ENCODE peak calls at places on chromosomes 11 and 22, in five cellular contexts. N is iris pigment epithelial cell; D is heart right ventricle; A is effector memory CD8-positive, alpha-beta T cell; C is GM12865. V is an unnamed sample.

GRCh38 chr11:65169164-65169641 is 830 bp upstream of the SPDYC start:
- DNase-seq in N (peak; percentile 52), D (no peak), A (no peak), C (no peak), V (peak; percentile 81)

GRCh38 chr11:117998664-117999353 is 12.6 kb downstream of the IL10RA start:
- DNase-seq in N (no peak), D (no peak), A (no peak), C (no peak), V (no peak)

GRCh38 chr11:1041936-1042608 is 5.6 kb upstream of the MUC6 start:
- DNase-seq in N (no peak), D (peak; percentile 18), A (no peak), C (no peak), V (no peak)

GRCh38 chr11:23406131-23406819 is 546.0 kb upstream of the CCDC179 start:
- DNase-seq in N (no peak), D (no peak), A (no peak), C (no peak), V (no peak)

GRCh38 chr11:83456075-83456474 is 169.9 kb upstream of the CCDC90B start:
- DNase-seq in N (no peak), D (no peak), A (no peak), C (no peak), V (no peak)

GRCh38 chr11:7604331-7604973 is 68.8 kb downstream of the CYB5R2 start:
- DNase-seq in N (peak; percentile 6), D (no peak), A (no peak), C (no peak), V (peak; percentile 39)

GRCh38 chr22:46085831-46086576 is 64.3 kb upstream of the PPARA start:
- DNase-seq in N (no peak), D (peak; percentile 78), A (no peak), C (no peak), V (peak; percentile 30)

GRCh38 chr11:19200410-19201201 is 1.2 kb downstream of the CSRP3 start:
- DNase-seq in N (peak; percentile 76), D (no peak), A (no peak), C (no peak), V (peak; percentile 55)

GRCh38 chr11:95674669-95675358 is 114.8 kb downstream of the FAM76B start:
- DNase-seq in N (no peak), D (no peak), A (no peak), C (no peak), V (no peak)

GRCh38 chr11:48081151-48082010 is 101.0 kb downstream of the PTPRJ start:
- DNase-seq in N (peak; percentile 86), D (peak; percentile 69), A (no peak), C (no peak), V (peak; percentile 75)

GRCh38 chr22:44436656-44437492 is 61.2 kb downstream of the RTL6 start:
- DNase-seq in N (no peak), D (no peak), A (no peak), C (no peak), V (no peak)

GRCh38 chr11:77397631-77398030 is 76.3 kb downstream of the PAK1 start:
- DNase-seq in N (no peak), D (no peak), A (no peak), C (no peak), V (no peak)

GRCh38 chr11:81578571-81578970 is 1155.1 kb downstream of the FAM181B start:
- DNase-seq in N (no peak), D (no peak), A (no peak), C (no peak), V (no peak)

GRCh38 chr22:36267896-36268485 is 15.1 kb downstream of the APOL1 start:
- DNase-seq in N (no peak), D (no peak), A (no peak), C (no peak), V (no peak)

GRCh38 chr22:31095637-31096249 is 11.6 kb downstream of the SELENOM start:
- DNase-seq in N (no peak), D (no peak), A (no peak), C (no peak), V (no peak)

GRCh38 chr22:50104149-50104548 is 14.3 kb downstream of the MOV10L1 start:
- DNase-seq in N (no peak), D (no peak), A (no peak), C (peak; percentile 17), V (no peak)

GRCh38 chr11:33721291-33721840 is 14.9 kb downstream of the CD59 start:
- DNase-seq in N (peak; percentile 56), D (no peak), A (no peak), C (no peak), V (peak; percentile 88)

GRCh38 chr22:16972311-16972710 is 35.7 kb downstream of the GAB4 start:
- DNase-seq in N (no peak), D (no peak), A (no peak), C (no peak), V (no peak)

GRCh38 chr22:29855611-29856181 is 17.6 kb upstream of the ASCC2 start:
- DNase-seq in N (no peak), D (peak; percentile 69), A (no peak), C (no peak), V (no peak)

GRCh38 chr11:88169881-88170280 is 5.4 kb downstream of the RAB38 start:
- DNase-seq in N (no peak), D (no peak), A (no peak), C (no peak), V (no peak)

GRCh38 chr11:35214792-35215193 is 75.8 kb downstream of the CD44 start:
- DNase-seq in N (peak; percentile 98), D (no peak), A (no peak), C (no peak), V (peak; percentile 55)

GRCh38 chr22:42000466-42000865 is 1.9 kb downstream of the WBP2NL start:
- DNase-seq in N (no peak), D (no peak), A (no peak), C (no peak), V (no peak)

GRCh38 chr22:46500201-46500600 is 37.2 kb downstream of the CELSR1 start:
- DNase-seq in N (no peak), D (no peak), A (no peak), C (no peak), V (no peak)

GRCh38 chr11:1030086-1030485 is 6.4 kb downstream of the MUC6 start:
- DNase-seq in N (no peak), D (no peak), A (no peak), C (no peak), V (no peak)

GRCh38 chr11:115117931-115118479 is 386.2 kb downstream of the CADM1 start:
- DNase-seq in N (no peak), D (no peak), A (no peak), C (no peak), V (no peak)

GRCh38 chr11:119895981-119896380 is 167.0 kb upstream of the NECTIN1 start:
- DNase-seq in N (no peak), D (no peak), A (no peak), C (peak; percentile 11), V (no peak)

V was measured in dermis blood vessel endothelial cell.